ENCODE peak calls at places on chromosomes 12 and 14, in nine cellular contexts. V is astrocyte of the spinal cord, J is MCF 10A, D is DND-41, Z is neural progenitor cell, B is GM10248, N is tibial artery, P is ovary, G is cardiac muscle cell. E is an unnamed sample.

GRCh38 chr12:6851153-6851920 is at the start of gene CDCA3:
- DNase-seq in V (peak; percentile 98), J (peak; percentile 100), D (peak; percentile 98), Z (peak; percentile 99), B (peak; percentile 100), N (peak; percentile 98), P (peak; percentile 96), G (peak; percentile 98), E (peak; percentile 94)

GRCh38 chr12:46825526-46826414 is at the start of gene SLC38A4:
- DNase-seq in V (peak; percentile 35), J (no peak), D (no peak), Z (peak; percentile 85), B (no peak), N (peak; percentile 65), P (no peak), G (peak; percentile 65), E (peak; percentile 30)

GRCh38 chr14:49966304-49966809 is 73.5 kb downstream of the ARF6 start:
- DNase-seq in V (no peak), J (no peak), D (no peak), Z (peak; percentile 35), B (no peak), N (no peak), P (no peak), G (no peak), E (peak; percentile 41)

GRCh38 chr14:69399750-69400149 is 1.3 kb downstream of the SLC39A9 start:
- DNase-seq in V (no peak), J (no peak), D (no peak), Z (no peak), B (no peak), N (no peak), P (no peak), G (no peak), E (no peak)

GRCh38 chr12:31234955-31235867 is 90.7 kb downstream of the SINHCAF start:
- DNase-seq in V (peak; percentile 48), J (peak; percentile 39), D (no peak), Z (peak; percentile 73), B (no peak), N (no peak), P (no peak), G (peak; percentile 55), E (peak; percentile 57)

GRCh38 chr14:93306844-93307243 is 26.0 kb downstream of the BTBD7 start:
- DNase-seq in V (no peak), J (no peak), D (no peak), Z (no peak), B (no peak), N (no peak), P (no peak), G (no peak), E (no peak)

GRCh38 chr14:64698899-64699298 is 5.3 kb upstream of the PLEKHG3 start:
- DNase-seq in V (no peak), J (no peak), D (no peak), Z (no peak), B (no peak), N (peak; percentile 39), P (no peak), G (no peak), E (no peak)

GRCh38 chr14:56304456-56304855 is 186.2 kb downstream of the PELI2 start:
- DNase-seq in V (peak; percentile 40), J (no peak), D (no peak), Z (no peak), B (no peak), N (no peak), P (no peak), G (no peak), E (no peak)

GRCh38 chr14:35818346-35819115 is 7.6 kb upstream of the BRMS1L start:
- DNase-seq in V (peak; percentile 55), J (peak; percentile 54), D (peak; percentile 41), Z (peak; percentile 50), B (peak; percentile 28), N (no peak), P (no peak), G (peak; percentile 50), E (no peak)

GRCh38 chr12:4271433-4272013 is 2.0 kb upstream of the CCND2 start:
- DNase-seq in V (no peak), J (no peak), D (peak; percentile 10), Z (peak; percentile 73), B (peak; percentile 62), N (no peak), P (no peak), G (peak; percentile 49), E (no peak)

GRCh38 chr12:115224031-115224430 is 540.1 kb upstream of the TBX3 start:
- DNase-seq in V (no peak), J (no peak), D (no peak), Z (peak; percentile 68), B (no peak), N (no peak), P (no peak), G (peak; percentile 36), E (no peak)

DNA sequence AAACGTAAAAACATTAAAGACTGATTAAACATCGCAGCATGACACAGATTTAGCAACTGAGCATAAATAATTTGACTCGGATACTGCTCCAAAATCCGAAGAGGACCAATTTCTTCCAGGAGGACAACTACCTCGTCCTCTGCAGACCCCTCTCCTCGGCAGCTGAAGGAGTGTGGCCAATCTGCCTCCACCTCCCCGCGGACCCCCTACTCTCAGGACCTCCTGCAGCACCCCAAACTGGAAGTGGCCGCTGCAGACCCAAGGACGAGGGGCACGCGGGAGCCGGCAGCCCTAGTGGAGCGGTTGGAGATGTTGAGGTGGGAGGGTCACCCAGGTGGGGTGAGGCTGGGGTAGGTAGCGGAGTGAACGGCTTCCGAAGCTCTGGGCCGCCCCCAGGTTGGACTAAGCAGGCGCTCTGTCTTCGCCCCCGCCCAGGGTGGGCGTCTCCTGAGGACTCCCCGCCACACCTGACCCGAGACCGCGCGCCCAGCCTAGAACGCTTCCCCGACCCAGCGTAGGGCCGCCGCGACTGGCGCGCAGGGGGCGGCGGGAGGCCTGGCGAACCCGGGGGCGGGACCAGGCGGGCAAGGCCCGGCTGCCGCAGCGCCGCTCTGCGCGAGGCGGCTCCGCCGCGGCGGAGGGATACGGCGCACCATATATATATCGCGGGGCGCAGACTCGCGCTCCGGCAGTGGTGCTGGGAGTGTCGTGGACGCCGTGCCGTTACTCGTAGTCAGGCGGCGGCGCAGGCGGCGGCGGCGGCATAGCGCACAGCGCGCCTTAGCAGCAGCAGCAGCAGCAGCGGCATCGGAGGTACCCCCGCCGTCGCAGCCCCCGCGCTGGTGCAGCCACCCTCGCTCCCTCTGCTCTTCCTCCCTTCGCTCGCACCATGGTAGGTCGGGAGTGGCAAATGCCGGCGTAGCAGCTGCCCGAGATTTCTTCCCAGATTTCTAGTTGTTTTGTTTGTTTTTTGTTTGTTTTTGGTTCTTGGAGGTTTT is at the start of gene CALM1:
- DNase-seq in V (peak; percentile 96), J (peak; percentile 85), D (peak; percentile 95), Z (peak; percentile 96), B (peak; percentile 93), N (peak; percentile 96), P (peak; percentile 98), G (peak; percentile 93), E (peak; percentile 95)
- TF ChIP-seq CTCF in V (no peak), J (no peak), D (no peak), Z (no peak), B (no peak), N (no peak), P (peak; percentile 48), G (no peak), E (peak; percentile 12)

GRCh38 chr14:71314717-71315116 is 407.5 kb downstream of the PCNX1 start:
- DNase-seq in V (no peak), J (no peak), D (no peak), Z (no peak), B (no peak), N (no peak), P (no peak), G (no peak), E (no peak)

GRCh38 chr14:71311061-71311460 is 403.8 kb downstream of the PCNX1 start:
- DNase-seq in V (no peak), J (no peak), D (no peak), Z (no peak), B (no peak), N (no peak), P (no peak), G (no peak), E (no peak)

GRCh38 chr14:71308671-71309070 is 401.4 kb downstream of the PCNX1 start:
- DNase-seq in V (no peak), J (no peak), D (no peak), Z (no peak), B (no peak), N (no peak), P (no peak), G (no peak), E (no peak)

GRCh38 chr14:71304588-71305133 is 397.4 kb downstream of the PCNX1 start:
- DNase-seq in V (no peak), J (no peak), D (no peak), Z (no peak), B (no peak), N (no peak), P (no peak), G (no peak), E (no peak)

GRCh38 chr14:71309756-71310155 is 402.5 kb downstream of the PCNX1 start:
- DNase-seq in V (no peak), J (no peak), D (no peak), Z (no peak), B (no peak), N (no peak), P (no peak), G (no peak), E (no peak)
- TF ChIP-seq CTCF in V (no peak), J (no peak), D (no peak), Z (peak; percentile 32), B (no peak), N (no peak), P (no peak), G (peak; percentile 11), E (peak; percentile 51)

DNA sequence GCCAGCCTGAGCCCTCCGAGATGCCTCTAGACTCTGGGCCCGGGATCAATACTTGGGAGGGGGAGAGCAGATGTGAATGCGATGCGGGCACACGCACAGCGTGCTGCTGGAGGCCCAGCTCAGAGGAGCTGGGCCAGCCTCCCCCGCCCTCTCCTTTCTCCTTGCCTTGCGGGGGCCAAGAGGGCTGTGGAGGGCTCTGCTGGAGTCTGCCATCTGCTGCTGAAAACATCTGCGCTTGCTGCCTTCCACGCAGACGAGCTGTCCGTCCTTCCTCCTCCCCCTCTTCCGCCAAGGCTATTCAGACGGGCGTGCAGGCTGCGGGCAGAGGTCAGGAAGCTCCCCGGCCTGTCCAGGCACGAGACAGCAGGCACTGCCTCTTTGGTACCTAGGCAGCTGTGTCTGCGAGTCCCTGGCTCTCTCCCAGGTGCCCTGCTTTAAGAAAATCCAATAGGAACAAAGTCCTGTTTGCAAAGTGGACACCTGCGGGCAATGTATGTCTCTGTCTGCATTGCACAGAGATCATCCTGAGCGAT is 75.2 kb downstream of the SPRING1 start:
- DNase-seq in V (peak; percentile 18), J (no peak), D (no peak), Z (peak; percentile 80), B (no peak), N (no peak), P (peak; percentile 70), G (no peak), E (peak; percentile 43)
- TF ChIP-seq CTCF in V (peak; percentile 16), J (no peak), D (no peak), Z (no peak), B (peak; percentile 3), N (no peak), P (no peak), G (no peak), E (no peak)

DNA sequence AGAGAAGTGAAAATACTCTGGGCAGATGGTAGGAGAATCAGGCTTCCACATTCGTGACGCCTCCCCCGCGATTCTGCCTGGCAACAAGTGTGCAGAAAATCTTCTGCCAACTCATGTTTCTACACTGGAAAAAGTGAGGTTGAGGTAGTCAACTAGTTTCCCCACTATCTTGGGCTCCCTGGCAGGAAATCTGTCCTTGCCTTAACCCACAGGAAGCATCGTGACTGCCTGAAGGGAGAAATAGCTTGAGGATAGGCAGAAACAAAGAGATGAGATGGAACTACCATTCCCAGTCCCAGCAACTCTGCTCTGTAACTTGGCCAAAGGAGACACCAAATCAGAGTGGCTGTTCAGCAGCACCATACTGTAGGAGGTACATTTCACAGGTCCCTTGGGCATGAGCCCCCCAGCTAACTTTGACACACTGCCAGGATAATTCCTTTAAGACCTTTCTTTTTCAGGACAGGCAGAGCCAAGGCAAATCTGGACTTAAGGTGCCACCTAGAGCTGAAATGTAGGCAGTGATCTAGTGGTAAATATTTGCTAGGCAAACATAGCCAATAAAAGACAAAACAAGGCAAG is 205.0 kb downstream of the PTPRO start:
- DNase-seq in V (no peak), J (peak; percentile 74), D (no peak), Z (peak; percentile 45), B (no peak), N (peak; percentile 69), P (no peak), G (no peak), E (no peak)
- TF ChIP-seq CTCF in V (peak; percentile 19), J (peak; percentile 36), D (peak; percentile 47), Z (peak; percentile 58), B (no peak), N (peak; percentile 4), P (no peak), G (peak; percentile 31), E (peak; percentile 43)

E was measured in progenitor cell of endocrine pancreas.